ENCODE peak calls at places on chromosomes 16 and 17, in nine cellular contexts. One of them, this sample, is unnamed.

GRCh38 chr16:63719926-63720325 is 1401.9 kb downstream of the CDH11 start:
- DNase-seq in tibial nerve: no peak
- DNase-seq in GM12878: no peak
- DNase-seq in thoracic aorta: no peak
- DNase-seq in K562: no peak
- DNase-seq in lower lobe of right lung: no peak
- DNase-seq in heart right ventricle: no peak
- DNase-seq in CD4-positive, CD25-positive, alpha-beta regulatory T cell: no peak
- DNase-seq in body of pancreas: no peak
- DNase-seq in this sample: no peak

GRCh38 chr16:61564741-61565140 is 471.5 kb downstream of the CDH8 start:
- DNase-seq in heart right ventricle: no peak
- DNase-seq in thoracic aorta: no peak
- DNase-seq in body of pancreas: no peak
- DNase-seq in CD4-positive, CD25-positive, alpha-beta regulatory T cell: no peak
- DNase-seq in tibial nerve: no peak
- DNase-seq in GM12878: no peak
- DNase-seq in lower lobe of right lung: no peak
- DNase-seq in K562: no peak
- DNase-seq in this sample: no peak

GRCh38 chr17:73045722-73046121 is 46.8 kb downstream of the SLC39A11 start:
- DNase-seq in GM12878: no peak
- DNase-seq in tibial nerve: no peak
- DNase-seq in lower lobe of right lung: no peak
- DNase-seq in thoracic aorta: no peak
- DNase-seq in CD4-positive, CD25-positive, alpha-beta regulatory T cell: no peak
- DNase-seq in K562: no peak
- DNase-seq in body of pancreas: no peak
- DNase-seq in heart right ventricle: no peak
- DNase-seq in this sample: no peak

GRCh38 chr16:30395155-30395991 is at the start of gene ZNF48:
- DNase-seq in GM12878: no peak
- DNase-seq in body of pancreas: peak; percentile 92
- DNase-seq in CD4-positive, CD25-positive, alpha-beta regulatory T cell: peak; percentile 51
- DNase-seq in lower lobe of right lung: peak; percentile 92
- DNase-seq in K562: peak; percentile 88
- DNase-seq in tibial nerve: peak; percentile 59
- DNase-seq in heart right ventricle: peak; percentile 88
- DNase-seq in thoracic aorta: no peak
- DNase-seq in this sample: peak; percentile 41

GRCh38 chr17:31058958-31059357 is 35.8 kb upstream of the NF1 start:
- DNase-seq in body of pancreas: no peak
- DNase-seq in heart right ventricle: no peak
- DNase-seq in thoracic aorta: no peak
- DNase-seq in tibial nerve: no peak
- DNase-seq in GM12878: no peak
- DNase-seq in CD4-positive, CD25-positive, alpha-beta regulatory T cell: no peak
- DNase-seq in lower lobe of right lung: no peak
- DNase-seq in K562: no peak
- DNase-seq in this sample: no peak

GRCh38 chr17:81840826-81841778 is 6.3 kb upstream of the PPP1R27 start:
- DNase-seq in tibial nerve: no peak
- DNase-seq in CD4-positive, CD25-positive, alpha-beta regulatory T cell: no peak
- DNase-seq in GM12878: no peak
- DNase-seq in thoracic aorta: no peak
- DNase-seq in K562: no peak
- DNase-seq in heart right ventricle: no peak
- DNase-seq in body of pancreas: peak; percentile 74
- DNase-seq in lower lobe of right lung: peak; percentile 67
- DNase-seq in this sample: no peak

GRCh38 chr16:11625769-11626168 is 39.0 kb upstream of the LITAF start:
- DNase-seq in tibial nerve: no peak
- DNase-seq in K562: no peak
- DNase-seq in thoracic aorta: no peak
- DNase-seq in heart right ventricle: no peak
- DNase-seq in lower lobe of right lung: no peak
- DNase-seq in CD4-positive, CD25-positive, alpha-beta regulatory T cell: no peak
- DNase-seq in GM12878: no peak
- DNase-seq in body of pancreas: no peak
- DNase-seq in this sample: no peak

GRCh38 chr16:85919271-85920267 is 20.6 kb downstream of the IRF8 start:
- DNase-seq in GM12878: no peak
- DNase-seq in body of pancreas: no peak
- DNase-seq in tibial nerve: no peak
- DNase-seq in K562: no peak
- DNase-seq in heart right ventricle: no peak
- DNase-seq in CD4-positive, CD25-positive, alpha-beta regulatory T cell: no peak
- DNase-seq in lower lobe of right lung: no peak
- DNase-seq in thoracic aorta: no peak
- DNase-seq in this sample: no peak

GRCh38 chr17:34798581-34798980 is 162.7 kb downstream of the CCT6B start:
- DNase-seq in GM12878: no peak
- DNase-seq in thoracic aorta: no peak
- DNase-seq in body of pancreas: no peak
- DNase-seq in tibial nerve: no peak
- DNase-seq in CD4-positive, CD25-positive, alpha-beta regulatory T cell: no peak
- DNase-seq in heart right ventricle: no peak
- DNase-seq in lower lobe of right lung: no peak
- DNase-seq in K562: no peak
- DNase-seq in this sample: no peak

GRCh38 chr17:4219241-4219640 is 44.5 kb downstream of the ANKFY1 start:
- DNase-seq in heart right ventricle: no peak
- DNase-seq in thoracic aorta: no peak
- DNase-seq in lower lobe of right lung: no peak
- DNase-seq in GM12878: no peak
- DNase-seq in tibial nerve: no peak
- DNase-seq in body of pancreas: no peak
- DNase-seq in CD4-positive, CD25-positive, alpha-beta regulatory T cell: no peak
- DNase-seq in K562: no peak
- DNase-seq in this sample: no peak

GRCh38 chr17:4221163-4221562 is 42.6 kb downstream of the ANKFY1 start:
- DNase-seq in lower lobe of right lung: no peak
- DNase-seq in body of pancreas: no peak
- DNase-seq in GM12878: no peak
- DNase-seq in thoracic aorta: no peak
- DNase-seq in tibial nerve: no peak
- DNase-seq in K562: no peak
- DNase-seq in heart right ventricle: no peak
- DNase-seq in CD4-positive, CD25-positive, alpha-beta regulatory T cell: no peak
- DNase-seq in this sample: no peak

GRCh38 chr17:4220655-4221054 is 43.1 kb downstream of the ANKFY1 start:
- DNase-seq in lower lobe of right lung: no peak
- DNase-seq in tibial nerve: no peak
- DNase-seq in thoracic aorta: no peak
- DNase-seq in body of pancreas: no peak
- DNase-seq in GM12878: no peak
- DNase-seq in CD4-positive, CD25-positive, alpha-beta regulatory T cell: no peak
- DNase-seq in K562: no peak
- DNase-seq in heart right ventricle: no peak
- DNase-seq in this sample: no peak

GRCh38 chr17:4221899-4222659 is 41.7 kb downstream of the ANKFY1 start:
- DNase-seq in CD4-positive, CD25-positive, alpha-beta regulatory T cell: no peak
- DNase-seq in lower lobe of right lung: no peak
- DNase-seq in heart right ventricle: no peak
- DNase-seq in K562: no peak
- DNase-seq in GM12878: no peak
- DNase-seq in thoracic aorta: no peak
- DNase-seq in tibial nerve: no peak
- DNase-seq in body of pancreas: no peak
- DNase-seq in this sample: no peak
- H3K4me1 ChIP-seq in CD4-positive, CD25-positive, alpha-beta regulatory T cell: no peaks in the 10 kb centered on the region
- H3K4me1 ChIP-seq in lower lobe of right lung: peaks cover 6% of the 10 kb centered on the region
- H3K4me1 ChIP-seq in heart right ventricle: peaks cover 4% of the 10 kb centered on the region
- H3K4me1 ChIP-seq in K562: no peaks in the 10 kb centered on the region
- H3K4me1 ChIP-seq in GM12878: no peaks in the 10 kb centered on the region
- H3K4me1 ChIP-seq in thoracic aorta: peaks cover 16% of the 10 kb centered on the region
- H3K4me1 ChIP-seq in tibial nerve: no peaks in the 10 kb centered on the region
- H3K4me1 ChIP-seq in body of pancreas: no peaks in the 10 kb centered on the region
- H3K4me1 ChIP-seq in this sample: no peaks in the 10 kb centered on the region

DNA sequence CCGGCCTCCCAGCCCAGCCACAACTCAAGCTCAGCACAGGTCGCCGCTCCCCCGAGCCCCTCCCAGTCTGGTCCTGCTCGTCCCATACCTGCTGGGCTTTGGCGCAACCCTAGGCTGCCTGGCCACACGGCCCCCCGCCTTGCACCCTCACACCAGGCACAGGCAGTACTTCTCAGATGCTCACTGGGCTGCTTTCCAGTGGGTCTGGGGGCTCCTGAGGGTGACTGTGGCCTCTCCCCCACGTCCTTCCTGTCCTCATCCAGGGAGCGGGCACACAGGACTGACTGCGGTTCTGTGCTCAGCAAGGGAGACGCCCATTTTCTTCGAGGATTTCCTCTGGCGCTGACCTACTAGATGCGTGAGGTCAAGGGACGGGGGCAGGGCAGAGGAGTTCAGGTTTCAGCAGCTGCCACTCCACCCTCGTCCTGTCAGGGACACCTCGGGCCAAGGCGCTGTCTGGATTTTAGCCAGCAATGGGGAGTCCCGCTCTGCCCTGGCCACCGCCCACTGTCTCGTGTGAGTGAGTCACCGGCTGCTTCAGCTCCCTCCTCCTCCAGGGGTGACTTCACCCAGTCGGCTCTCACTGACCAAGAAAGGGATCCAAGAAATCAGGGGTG is 115.8 kb downstream of the NPIPB11 start:
- DNase-seq in thoracic aorta: peak; percentile 89
- DNase-seq in heart right ventricle: peak; percentile 95
- DNase-seq in K562: peak; percentile 91
- DNase-seq in CD4-positive, CD25-positive, alpha-beta regulatory T cell: no peak
- DNase-seq in GM12878: peak; percentile 44
- DNase-seq in lower lobe of right lung: peak; percentile 97
- DNase-seq in tibial nerve: peak; percentile 98
- DNase-seq in body of pancreas: peak; percentile 97
- DNase-seq in this sample: peak; percentile 44
- H3K4me3 ChIP-seq in thoracic aorta: peak overlapping the region; percentile 69
- H3K4me3 ChIP-seq in heart right ventricle: peak overlapping the region; percentile 45
- H3K4me3 ChIP-seq in K562: peak overlapping the region; percentile 16
- H3K4me3 ChIP-seq in CD4-positive, CD25-positive, alpha-beta regulatory T cell: no peak overlapping the region
- H3K4me3 ChIP-seq in GM12878: no peak overlapping the region
- H3K4me3 ChIP-seq in lower lobe of right lung: peak overlapping the region; percentile 31
- H3K4me3 ChIP-seq in tibial nerve: no peak overlapping the region
- H3K4me3 ChIP-seq in body of pancreas: no peak overlapping the region
- H3K4me3 ChIP-seq in this sample: no peak overlapping the region

DNA sequence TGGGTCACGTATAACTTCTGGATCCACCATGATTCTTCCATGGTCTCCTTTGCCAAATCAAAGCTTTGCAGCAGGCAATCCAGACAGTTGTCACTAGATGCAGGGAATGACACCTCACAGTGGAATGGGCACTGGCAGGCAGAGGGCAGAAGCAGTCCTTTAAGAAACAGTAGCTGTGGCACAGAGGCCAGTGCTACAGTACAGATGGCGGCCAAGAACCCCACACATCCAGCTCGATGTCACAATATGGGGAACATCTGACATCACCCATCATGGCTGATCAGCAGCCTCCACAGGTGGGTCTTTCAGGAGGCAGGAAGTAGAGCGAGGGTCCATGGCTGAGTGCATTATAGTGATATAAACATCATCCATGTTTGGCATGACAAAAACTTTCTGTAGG is 18.8 kb upstream of the ERN1 start:
- DNase-seq in heart right ventricle: no peak
- DNase-seq in thoracic aorta: no peak
- DNase-seq in body of pancreas: peak; percentile 50
- DNase-seq in K562: no peak
- DNase-seq in GM12878: no peak
- DNase-seq in CD4-positive, CD25-positive, alpha-beta regulatory T cell: no peak
- DNase-seq in tibial nerve: no peak
- DNase-seq in lower lobe of right lung: no peak
- DNase-seq in this sample: no peak
- H3K4me1 ChIP-seq in heart right ventricle: peaks cover 67% of the 10 kb centered on the region
- H3K4me1 ChIP-seq in thoracic aorta: peaks cover 66% of the 10 kb centered on the region
- H3K4me1 ChIP-seq in body of pancreas: peaks cover 76% of the 10 kb centered on the region
- H3K4me1 ChIP-seq in K562: peaks cover 9% of the 10 kb centered on the region
- H3K4me1 ChIP-seq in GM12878: peaks cover 3% of the 10 kb centered on the region
- H3K4me1 ChIP-seq in CD4-positive, CD25-positive, alpha-beta regulatory T cell: peaks cover 22% of the 10 kb centered on the region
- H3K4me1 ChIP-seq in tibial nerve: peaks cover 9% of the 10 kb centered on the region
- H3K4me1 ChIP-seq in lower lobe of right lung: peaks cover 66% of the 10 kb centered on the region
- H3K4me1 ChIP-seq in this sample: peaks cover 12% of the 10 kb centered on the region

GRCh38 chr16:70726869-70727494 is 41.1 kb upstream of the MTSS2 start:
- DNase-seq in CD4-positive, CD25-positive, alpha-beta regulatory T cell: no peak
- DNase-seq in lower lobe of right lung: no peak
- DNase-seq in heart right ventricle: peak; percentile 53
- DNase-seq in GM12878: no peak
- DNase-seq in tibial nerve: no peak
- DNase-seq in body of pancreas: no peak
- DNase-seq in thoracic aorta: no peak
- DNase-seq in K562: no peak
- DNase-seq in this sample: no peak

GRCh38 chr16:70724146-70725023 is 38.5 kb upstream of the MTSS2 start:
- DNase-seq in K562: no peak
- DNase-seq in lower lobe of right lung: no peak
- DNase-seq in CD4-positive, CD25-positive, alpha-beta regulatory T cell: no peak
- DNase-seq in GM12878: no peak
- DNase-seq in thoracic aorta: no peak
- DNase-seq in body of pancreas: peak; percentile 27
- DNase-seq in tibial nerve: no peak
- DNase-seq in heart right ventricle: no peak
- DNase-seq in this sample: no peak

GRCh38 chr16:70723740-70724145 is 37.9 kb upstream of the MTSS2 start:
- DNase-seq in heart right ventricle: no peak
- DNase-seq in CD4-positive, CD25-positive, alpha-beta regulatory T cell: no peak
- DNase-seq in thoracic aorta: no peak
- DNase-seq in K562: no peak
- DNase-seq in body of pancreas: no peak
- DNase-seq in tibial nerve: no peak
- DNase-seq in lower lobe of right lung: no peak
- DNase-seq in GM12878: no peak
- DNase-seq in this sample: no peak

GRCh38 chr16:70725912-70726828 is 40.3 kb upstream of the MTSS2 start:
- DNase-seq in body of pancreas: peak; percentile 45
- DNase-seq in thoracic aorta: no peak
- DNase-seq in K562: peak; percentile 46
- DNase-seq in CD4-positive, CD25-positive, alpha-beta regulatory T cell: no peak
- DNase-seq in heart right ventricle: peak; percentile 79
- DNase-seq in GM12878: no peak
- DNase-seq in lower lobe of right lung: no peak
- DNase-seq in tibial nerve: no peak
- DNase-seq in this sample: no peak

DNA sequence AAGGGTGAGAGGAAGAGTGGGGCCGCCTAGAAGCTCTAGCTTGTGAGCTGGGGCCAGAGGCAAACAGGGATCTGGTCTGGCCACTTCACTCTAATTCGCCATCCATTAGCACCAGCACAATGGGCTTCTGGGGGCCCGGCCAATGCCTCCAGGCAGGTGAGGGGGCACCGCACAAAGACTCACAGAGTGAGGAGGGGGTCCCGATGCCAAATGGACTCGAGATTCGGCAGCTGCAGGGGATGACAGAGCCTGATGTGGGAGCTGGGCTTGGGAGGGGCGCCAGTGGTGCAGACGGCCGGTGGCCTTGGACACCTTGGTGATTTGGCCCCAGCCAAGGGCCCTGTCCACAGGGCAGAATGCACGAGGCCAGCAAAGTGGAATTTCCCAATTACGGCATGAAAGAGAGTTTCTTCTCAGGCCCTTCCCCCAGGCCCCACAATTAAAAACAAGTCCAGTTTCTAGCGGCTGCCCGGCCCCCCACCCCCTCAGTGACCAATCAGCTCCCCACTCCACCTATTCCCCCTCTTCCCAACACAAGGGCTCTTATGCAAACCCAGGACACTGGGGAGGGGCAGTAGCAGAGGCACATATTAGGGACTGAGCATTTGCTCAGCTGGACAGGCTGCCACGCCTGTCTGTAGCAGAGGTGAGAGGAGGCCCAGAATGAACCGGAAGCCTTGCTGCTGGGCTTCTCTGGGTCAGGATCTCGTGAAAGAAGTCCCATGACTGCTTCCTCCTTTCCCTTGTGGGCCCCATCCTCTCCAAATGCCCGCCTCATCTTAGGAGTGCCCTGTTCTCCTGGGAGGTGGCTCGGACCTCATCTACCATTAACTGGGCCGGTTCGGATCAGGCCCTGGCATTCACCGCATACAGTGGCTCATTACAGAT is 39.4 kb upstream of the MTSS2 start:
- DNase-seq in GM12878: no peak
- DNase-seq in tibial nerve: peak; percentile 39
- DNase-seq in heart right ventricle: no peak
- DNase-seq in body of pancreas: peak; percentile 69
- DNase-seq in K562: no peak
- DNase-seq in CD4-positive, CD25-positive, alpha-beta regulatory T cell: no peak
- DNase-seq in lower lobe of right lung: peak; percentile 81
- DNase-seq in thoracic aorta: no peak
- DNase-seq in this sample: no peak
- H3K4me3 ChIP-seq in GM12878: no peak overlapping the region
- H3K4me3 ChIP-seq in tibial nerve: no peak overlapping the region
- H3K4me3 ChIP-seq in heart right ventricle: no peak overlapping the region
- H3K4me3 ChIP-seq in body of pancreas: no peak overlapping the region
- H3K4me3 ChIP-seq in K562: no peak overlapping the region
- H3K4me3 ChIP-seq in CD4-positive, CD25-positive, alpha-beta regulatory T cell: no peak overlapping the region
- H3K4me3 ChIP-seq in lower lobe of right lung: no peak overlapping the region
- H3K4me3 ChIP-seq in thoracic aorta: no peak overlapping the region
- H3K4me3 ChIP-seq in this sample: no peak overlapping the region

This sample was measured in naive thymus-derived CD4-positive, alpha-beta T cell.